ENCODE peak calls at places on chromosomes 5 and 9, in ten cellular contexts. Q is cerebellum; M is CD8-positive, alpha-beta T cell; O is HEK293T; Z is NCI-H1092; L is cardiac fibroblast; J is ureter; E is effector memory CD4-positive, alpha-beta T cell; H is cardiac muscle cell; F is fibroblast of lung. S is an unnamed sample.

GRCh38 chr5:136197462-136198142 is 4.6 kb upstream of the SMIM32 start:
- DNase-seq in F (no peak), Z (no peak), O (no peak), H (no peak), E (no peak), M (no peak), Q (no peak), L (no peak), J (no peak), S (no peak)

GRCh38 chr5:180291234-180291940 is 496 bp downstream of the MAPK9 start:
- DNase-seq in O (peak; percentile 65), M (no peak), H (peak; percentile 39), E (no peak), J (no peak), Q (peak; percentile 46), F (no peak), L (no peak), Z (no peak), S (no peak)

GRCh38 chr9:90808890-90809685 is 7.5 kb downstream of the SYK start:
- DNase-seq in Q (no peak), M (no peak), J (no peak), O (no peak), Z (no peak), L (no peak), E (no peak), H (no peak), F (no peak), S (no peak)

GRCh38 chr9:25602366-25603044 is 75.7 kb downstream of the TUSC1 start:
- DNase-seq in E (no peak), M (no peak), O (no peak), L (no peak), Q (no peak), F (no peak), Z (no peak), J (no peak), H (no peak), S (no peak)

GRCh38 chr5:776862-777711 is 7.4 kb downstream of the ZDHHC11B start:
- DNase-seq in Q (no peak), M (no peak), Z (no peak), E (no peak), F (no peak), O (no peak), J (peak; percentile 79), L (no peak), H (no peak), S (no peak)

GRCh38 chr9:119284118-119284517 is 85.1 kb downstream of the BRINP1 start:
- DNase-seq in J (no peak), E (no peak), M (no peak), O (peak; percentile 9), L (no peak), H (peak; percentile 54), F (peak; percentile 70), Q (peak; percentile 35), Z (peak; percentile 13), S (no peak)

GRCh38 chr5:148984333-148984732 is 78.5 kb downstream of the SH3TC2 start:
- DNase-seq in Z (no peak), M (no peak), Q (no peak), E (no peak), L (peak; percentile 75), J (no peak), F (peak; percentile 74), O (no peak), H (no peak), S (peak; percentile 76)

GRCh38 chr5:139458580-139459407 is 3.7 kb downstream of the ECSCR start:
- DNase-seq in L (peak; percentile 87), Q (no peak), O (no peak), J (no peak), F (peak; percentile 89), E (peak; percentile 72), H (no peak), M (peak; percentile 92), Z (no peak), S (peak; percentile 88)

GRCh38 chr9:76985581-76985980 is 33.9 kb upstream of the FOXB2 start:
- DNase-seq in O (no peak), L (peak; percentile 26), F (no peak), M (no peak), J (no peak), Z (no peak), H (no peak), E (no peak), Q (no peak), S (no peak)

GRCh38 chr9:122180633-122181032 is 20.9 kb downstream of the MORN5 start:
- DNase-seq in E (no peak), F (peak; percentile 82), L (peak; percentile 83), H (no peak), J (no peak), M (no peak), Z (no peak), O (no peak), Q (no peak), S (peak; percentile 88)

GRCh38 chr5:127871448-127872153 is 168.4 kb downstream of the CCDC192 start:
- DNase-seq in L (peak; percentile 88), E (no peak), M (no peak), F (no peak), O (no peak), H (no peak), J (no peak), Q (no peak), Z (no peak), S (no peak)

GRCh38 chr5:74556631-74557595 is 83.6 kb downstream of the ENC1 start:
- DNase-seq in H (no peak), M (no peak), Z (no peak), L (peak; percentile 25), E (no peak), O (no peak), J (no peak), Q (no peak), F (no peak), S (peak; percentile 48)